ENCODE peak calls at places on chromosomes 11 and 22, in ten cellular contexts. T is A549, O is sigmoid colon, F is esophagus muscularis mucosa, M is ovary, Y is K562, H is transverse colon, V is stomach, Z is GM12878, U is suprapubic skin. D is an unnamed sample.

GRCh38 chr11:61497473-61497872 is 11.1 kb upstream of the LRRC10B start:
- DNase-seq in T (no peak), O (no peak), F (no peak), M (no peak), Y (no peak), H (no peak), V (no peak), Z (no peak), U (no peak), D (no peak)

GRCh38 chr11:7268727-7269126 is 17.0 kb downstream of the SYT9 start:
- DNase-seq in T (no peak), O (no peak), F (no peak), M (no peak), Y (no peak), H (no peak), V (no peak), Z (no peak), U (no peak), D (no peak)

GRCh38 chr11:104907521-104908185 is 9.4 kb upstream of the CASP12 start:
- DNase-seq in T (no peak), O (no peak), F (no peak), M (no peak), Y (no peak), H (no peak), V (no peak), Z (no peak), U (no peak), D (no peak)

GRCh38 chr11:18455686-18456372 is at the start of gene LDHAL6A:
- DNase-seq in T (no peak), O (no peak), F (no peak), M (peak; percentile 16), Y (peak; percentile 5), H (no peak), V (no peak), Z (no peak), U (no peak), D (no peak)

GRCh38 chr11:72067266-72067665 is 13.1 kb downstream of the NUMA1 start:
- DNase-seq in T (no peak), O (no peak), F (no peak), M (no peak), Y (no peak), H (no peak), V (no peak), Z (no peak), U (no peak), D (no peak)

GRCh38 chr11:65417221-65417701 is 5.3 kb upstream of the NEAT1 start:
- DNase-seq in T (no peak), O (peak; percentile 81), F (no peak), M (peak; percentile 65), Y (no peak), H (peak; percentile 49), V (peak; percentile 44), Z (no peak), U (peak; percentile 83), D (peak; percentile 34)

GRCh38 chr11:115578275-115578674 is 74.1 kb upstream of the CADM1 start:
- DNase-seq in T (no peak), O (no peak), F (no peak), M (no peak), Y (no peak), H (no peak), V (no peak), Z (no peak), U (no peak), D (no peak)

GRCh38 chr22:46507451-46508390 is 29.7 kb downstream of the CELSR1 start:
- DNase-seq in T (no peak), O (no peak), F (no peak), M (no peak), Y (no peak), H (no peak), V (no peak), Z (no peak), U (no peak), D (no peak)

GRCh38 chr11:45155627-45156180 is 9.3 kb downstream of the PRDM11 start:
- DNase-seq in T (no peak), O (peak; percentile 52), F (no peak), M (no peak), Y (no peak), H (no peak), V (no peak), Z (no peak), U (peak; percentile 32), D (no peak)

GRCh38 chr22:45544588-45545170 is 42.0 kb downstream of the FBLN1 start:
- DNase-seq in T (no peak), O (no peak), F (no peak), M (no peak), Y (no peak), H (no peak), V (no peak), Z (no peak), U (no peak), D (no peak)

GRCh38 chr11:1029686-1030085 is 6.8 kb downstream of the MUC6 start:
- DNase-seq in T (no peak), O (no peak), F (no peak), M (no peak), Y (no peak), H (no peak), V (no peak), Z (no peak), U (no peak), D (no peak)

GRCh38 chr11:64250875-64251721 is at the start of gene PLCB3:
- DNase-seq in T (no peak), O (peak; percentile 79), F (no peak), M (peak; percentile 84), Y (peak; percentile 69), H (peak; percentile 71), V (peak; percentile 71), Z (no peak), U (no peak), D (no peak)

GRCh38 chr11:19813158-19813879 is 100.7 kb downstream of the NAV2 start:
- DNase-seq in T (no peak), O (no peak), F (no peak), M (no peak), Y (no peak), H (no peak), V (no peak), Z (no peak), U (no peak), D (no peak)

GRCh38 chr11:59261150-59261549 is 48.4 kb upstream of the MPEG1 start:
- DNase-seq in T (no peak), O (no peak), F (no peak), M (no peak), Y (no peak), H (no peak), V (no peak), Z (no peak), U (no peak), D (no peak)

GRCh38 chr11:61890536-61891330 is 612 bp downstream of the FADS3 start:
- DNase-seq in T (peak; percentile 50), O (peak; percentile 87), F (no peak), M (peak; percentile 74), Y (peak; percentile 78), H (peak; percentile 38), V (no peak), Z (no peak), U (no peak), D (no peak)

GRCh38 chr22:40405178-40406062 is 35.0 kb downstream of the SGSM3 start:
- DNase-seq in T (no peak), O (no peak), F (no peak), M (no peak), Y (no peak), H (no peak), V (no peak), Z (no peak), U (no peak), D (no peak)

GRCh38 chr22:44802071-44802700 is 49.8 kb downstream of the ARHGAP8 start:
- DNase-seq in T (no peak), O (no peak), F (no peak), M (no peak), Y (peak; percentile 12), H (no peak), V (no peak), Z (no peak), U (no peak), D (no peak)

GRCh38 chr22:42856865-42857704 is at the start of gene ARFGAP3:
- DNase-seq in T (peak; percentile 72), O (peak; percentile 97), F (peak; percentile 97), M (peak; percentile 97), Y (peak; percentile 89), H (peak; percentile 96), V (peak; percentile 96), Z (peak; percentile 64), U (peak; percentile 97), D (peak; percentile 79)
- TF ChIP-seq EP300 in T (no peak), O (no peak), F (no peak), M (no peak), Y (no peak), H (no peak), V (no peak), Z (no peak), U (no peak), D (peak; percentile 95)

GRCh38 chr22:39240841-39241631 is 3.7 kb downstream of the PDGFB start:
- DNase-seq in T (peak; percentile 29), O (peak; percentile 86), F (no peak), M (no peak), Y (peak; percentile 42), H (peak; percentile 73), V (peak; percentile 71), Z (no peak), U (no peak), D (peak; percentile 36)
- TF ChIP-seq POLR2A in T (no peak), O (no peak), F (no peak), M (no peak), Y (no peak), H (peak; percentile 14), V (no peak), Z (peak; percentile 46), U (no peak), D (no peak)

DNA sequence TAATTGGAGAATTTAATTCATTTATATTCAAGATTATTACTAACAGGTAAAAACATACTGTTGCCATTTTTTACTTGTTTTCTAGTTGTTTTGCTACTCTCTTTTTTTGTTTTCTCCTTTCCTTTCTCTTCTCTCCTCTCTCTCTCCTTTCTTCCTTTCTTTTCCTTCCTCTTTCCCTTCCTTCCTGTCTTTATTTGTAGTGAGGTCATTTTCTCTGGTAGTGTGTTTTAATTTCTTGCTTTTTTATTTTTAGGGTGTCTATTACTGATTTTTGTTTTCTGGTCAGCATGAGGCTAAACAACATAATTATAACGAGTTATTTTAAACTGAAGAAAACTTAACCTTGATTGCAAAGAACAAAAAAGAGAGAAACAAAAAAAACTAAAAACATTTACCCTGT is 112.4 kb upstream of the SERPIND1 start:
- DNase-seq in T (no peak), O (no peak), F (no peak), M (no peak), Y (no peak), H (no peak), V (no peak), Z (no peak), U (no peak), D (no peak)
- TF ChIP-seq CTCF in T (no peak), O (no peak), F (no peak), M (no peak), Y (no peak), H (no peak), V (no peak), Z (no peak), U (no peak), D (no peak)

DNA sequence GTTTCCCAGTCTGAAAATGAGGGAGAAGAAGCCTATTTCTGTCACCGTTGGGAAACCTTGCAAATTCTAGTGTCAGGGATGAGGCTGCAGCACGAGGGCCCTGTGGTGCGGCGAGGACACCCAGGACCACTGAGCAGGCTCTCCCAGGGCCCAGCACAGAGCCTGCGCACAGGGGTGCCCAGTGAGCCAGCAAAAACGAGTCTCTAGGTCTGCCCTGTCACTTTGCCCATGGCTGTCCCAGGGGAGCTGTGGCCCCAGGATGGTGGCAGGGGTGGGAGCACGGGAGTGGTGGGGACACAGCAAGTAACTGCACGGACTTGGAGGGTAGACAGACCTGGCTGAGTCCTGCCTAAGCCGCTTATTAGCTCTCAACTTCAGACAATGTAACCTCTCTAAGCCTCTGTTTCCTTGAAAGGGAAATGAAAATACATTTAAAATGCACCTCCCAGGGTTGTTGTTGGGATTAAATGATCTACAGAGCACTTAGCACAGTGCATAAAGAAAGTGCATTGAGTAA is 44.2 kb downstream of the DSCAML1 start:
- DNase-seq in T (no peak), O (peak; percentile 11), F (no peak), M (no peak), Y (no peak), H (no peak), V (no peak), Z (no peak), U (no peak), D (no peak)
- TF ChIP-seq EP300 in T (no peak), O (no peak), F (no peak), M (no peak), Y (no peak), H (no peak), V (no peak), Z (no peak), U (no peak), D (no peak)